ENCODE peak calls at places on chromosomes 7 and 10, in nine cellular contexts. L is ovary, N is suprapubic skin, M is transverse colon, E is GM12878, B is HepG2, I is K562, Z is sigmoid colon, T is stomach. S is an unnamed sample.
A peak's percentile ranks its signal among the peaks of the same experiment; 100 is the strongest.

GRCh38 chr7:52925332-52925731 is 110.1 kb upstream of the POM121L12 start:
- DNase-seq in M (no peak), N (no peak), B (no peak), Z (no peak), T (no peak), E (no peak), L (no peak), I (no peak), S (no peak)

GRCh38 chr7:44280993-44281721 is 44.2 kb downstream of the CAMK2B start:
- DNase-seq in Z (peak; percentile 59), M (peak; percentile 5), N (peak; percentile 75), I (no peak), T (no peak), E (no peak), L (peak; percentile 5), B (no peak), S (peak; percentile 3)

GRCh38 chr10:2144584-2144983 is 407.3 kb upstream of the ADARB2 start:
- DNase-seq in N (no peak), E (no peak), B (no peak), Z (no peak), L (no peak), M (no peak), I (no peak), T (no peak), S (no peak)

GRCh38 chr10:60427148-60427547 is 37.5 kb upstream of the ANK3 start:
- DNase-seq in B (no peak), Z (no peak), T (no peak), E (no peak), I (no peak), M (no peak), L (no peak), N (no peak), S (no peak)

GRCh38 chr10:61701055-61701705 is 38.5 kb downstream of the CABCOCO1 start:
- DNase-seq in E (no peak), I (no peak), Z (no peak), B (no peak), N (no peak), T (no peak), M (no peak), L (no peak), S (no peak)

GRCh38 chr10:69802424-69803161 is 887 bp downstream of the COL13A1 start:
- DNase-seq in N (no peak), L (peak; percentile 33), I (no peak), T (no peak), B (no peak), Z (no peak), E (no peak), M (no peak), S (no peak)

GRCh38 chr10:91198781-91199180 is 21.7 kb upstream of the PCGF5 start:
- DNase-seq in L (no peak), M (no peak), I (no peak), E (peak; percentile 68), T (no peak), Z (no peak), N (no peak), B (no peak), S (no peak)

GRCh38 chr10:97731346-97732051 is 5.4 kb upstream of the ZFYVE27 start:
- DNase-seq in T (peak; percentile 74), Z (peak; percentile 85), B (peak; percentile 66), N (no peak), M (peak; percentile 79), L (peak; percentile 64), E (no peak), I (peak; percentile 37), S (peak; percentile 56)

GRCh38 chr7:110921478-110922210 is 169.3 kb upstream of the LRRN3 start:
- DNase-seq in I (no peak), T (no peak), Z (no peak), N (no peak), M (no peak), B (no peak), L (no peak), E (no peak), S (no peak)

GRCh38 chr7:91913612-91914011 is 27.1 kb upstream of the AKAP9 start:
- DNase-seq in Z (no peak), L (no peak), E (no peak), T (no peak), B (no peak), M (no peak), N (no peak), I (no peak), S (no peak)

GRCh38 chr7:98214811-98215321 is 3.6 kb downstream of the BHLHA15 start:
- DNase-seq in Z (peak; percentile 55), N (no peak), M (no peak), B (no peak), T (no peak), I (no peak), L (no peak), E (no peak), S (no peak)

GRCh38 chr10:54800677-54801480 is at the start of gene PCDH15:
- DNase-seq in Z (no peak), B (peak; percentile 14), T (no peak), M (no peak), L (no peak), I (no peak), N (no peak), E (peak; percentile 1), S (no peak)

GRCh38 chr10:109877546-109877945 is 45.8 kb downstream of the XPNPEP1 start:
- DNase-seq in E (no peak), M (no peak), T (peak; percentile 16), Z (no peak), B (no peak), L (no peak), N (no peak), I (no peak), S (no peak)

GRCh38 chr10:32156031-32156495 is 99.8 kb upstream of the KIF5B start:
- DNase-seq in M (no peak), Z (no peak), B (peak; percentile 67), T (no peak), L (no peak), E (no peak), N (no peak), I (no peak), S (no peak)

GRCh38 chr7:147681530-147681929 is 909.0 kb upstream of the C7orf33 start:
- DNase-seq in I (no peak), M (no peak), Z (no peak), L (no peak), B (no peak), T (no peak), N (no peak), E (no peak), S (no peak)

GRCh38 chr7:151782598-151783448 is 94.1 kb downstream of the PRKAG2 start:
- DNase-seq in Z (peak; percentile 87), B (peak; percentile 43), E (no peak), T (peak; percentile 79), M (peak; percentile 69), N (peak; percentile 88), L (peak; percentile 74), I (peak; percentile 96), S (peak; percentile 49)

GRCh38 chr7:378551-379455 is 88.8 kb downstream of the FOXL3 start:
- DNase-seq in E (no peak), I (no peak), Z (peak; percentile 68), T (peak; percentile 75), N (peak; percentile 73), L (peak; percentile 11), B (no peak), M (peak; percentile 72), S (no peak)

GRCh38 chr7:156842740-156843140 is 50.2 kb downstream of the LMBR1 start:
- DNase-seq in M (no peak), Z (no peak), B (no peak), E (no peak), T (no peak), I (peak; percentile 47), N (no peak), L (no peak), S (no peak)
- H3K4me3 ChIP-seq in M (no peak overlapping the region), Z (no peak overlapping the region), B (no peak overlapping the region), E (no peak overlapping the region), T (no peak overlapping the region), I (peak overlapping the region; percentile 1), N (no peak overlapping the region), L (no peak overlapping the region), S (no peak overlapping the region)

GRCh38 chr7:136877509-136877908 is 9.1 kb downstream of the CHRM2 start:
- DNase-seq in L (no peak), I (no peak), B (no peak), T (no peak), Z (no peak), E (no peak), N (no peak), M (no peak), S (no peak)

GRCh38 chr7:136877990-136878389 is 9.5 kb downstream of the CHRM2 start:
- DNase-seq in N (no peak), L (no peak), I (no peak), E (no peak), T (no peak), B (no peak), M (no peak), Z (no peak), S (no peak)

GRCh38 chr7:136870799-136871487 is 2.5 kb downstream of the CHRM2 start:
- DNase-seq in B (no peak), I (no peak), E (no peak), T (no peak), M (no peak), L (peak; percentile 7), N (no peak), Z (peak; percentile 64), S (no peak)

GRCh38 chr7:136869991-136870798 is 1.7 kb downstream of the CHRM2 start:
- DNase-seq in M (no peak), N (peak; percentile 72), E (no peak), L (peak; percentile 8), B (no peak), T (no peak), Z (peak; percentile 71), I (no peak), S (no peak)

DNA sequence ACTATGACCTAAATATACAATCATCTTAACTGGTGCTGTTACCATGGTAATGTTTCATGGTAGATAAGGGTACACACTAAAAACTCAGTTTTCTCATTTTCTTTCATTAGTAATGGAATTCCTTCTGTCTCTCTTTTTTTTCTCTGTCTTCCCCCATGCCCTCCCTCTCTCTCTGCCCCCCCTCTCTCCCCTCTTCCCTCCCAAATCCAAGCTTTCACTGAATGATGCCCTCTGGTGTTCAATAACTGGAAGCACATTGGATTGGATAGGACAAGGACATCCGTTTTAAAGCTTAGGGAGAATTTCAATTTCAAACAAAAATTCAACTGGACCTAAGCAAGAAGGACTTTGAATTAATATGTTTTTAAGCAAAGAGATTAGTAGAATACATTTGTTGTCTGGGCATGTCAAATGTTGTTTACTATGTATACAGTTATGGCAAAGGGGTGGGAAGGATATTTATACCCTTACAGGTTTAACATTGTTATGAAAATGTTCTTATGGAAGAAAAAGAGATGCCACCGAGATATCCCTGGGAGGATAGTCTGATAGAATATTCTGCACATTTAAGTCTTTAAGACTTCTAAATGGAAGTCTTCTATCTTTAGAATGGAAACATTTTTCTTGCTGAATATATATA is 6.1 kb downstream of the CHRM2 start:
- DNase-seq in T (no peak), I (peak; percentile 71), E (no peak), Z (no peak), L (no peak), M (no peak), N (no peak), B (peak; percentile 20), S (no peak)
- TF ChIP-seq CTCF in T (no peak), I (peak; percentile 60), E (peak; percentile 22), Z (no peak), L (no peak), M (peak; percentile 14), N (no peak), B (peak; percentile 48), S (peak; percentile 21)

GRCh38 chr7:45582868-45583277 is 8.7 kb downstream of the ADCY1 start:
- DNase-seq in E (no peak), Z (peak; percentile 29), T (no peak), N (peak; percentile 28), B (no peak), I (no peak), M (no peak), L (no peak), S (no peak)
- TF ChIP-seq EP300 in E (no peak), Z (no peak), T (no peak), N (no peak), B (no peak), I (no peak), M (no peak), L (no peak), S (no peak)

GRCh38 chr7:150357277-150357676 is 11.3 kb upstream of the REPIN1 start:
- DNase-seq in E (no peak), M (no peak), N (no peak), T (no peak), I (peak; percentile 15), L (no peak), B (no peak), Z (peak; percentile 51), S (no peak)
- H3K4me3 ChIP-seq in E (no peak overlapping the region), M (no peak overlapping the region), N (no peak overlapping the region), T (no peak overlapping the region), I (no peak overlapping the region), L (no peak overlapping the region), B (no peak overlapping the region), Z (no peak overlapping the region), S (no peak overlapping the region)